ENCODE peak calls at places on chromosomes 11 and 22, in six cellular contexts. A is breast epithelium, Y is osteoblast, H is tibial nerve, P is heart left ventricle, S is sigmoid colon. U is an unnamed sample. For H3K27me3, the result is how much of the 10 kb centered on the place peaks cover.

GRCh38 chr11:19286411-19286810 is 45.7 kb upstream of the E2F8 start:
- DNase-seq in A (no peak), Y (no peak), H (no peak), P (no peak), S (no peak), U (no peak)

GRCh38 chr11:130858215-130858614 is 58.1 kb downstream of the SNX19 start:
- DNase-seq in A (no peak), Y (no peak), H (no peak), P (no peak), S (no peak), U (no peak)

GRCh38 chr11:12086271-12087074 is 23.9 kb upstream of the MICAL2 start:
- DNase-seq in A (no peak), Y (peak), H (no peak), P (peak), S (peak), U (peak)

GRCh38 chr22:21455334-21456089 is 11.7 kb upstream of the TMEM191C start:
- DNase-seq in A (peak), Y (no peak), H (peak), P (no peak), S (peak), U (no peak)

GRCh38 chr22:29886601-29887000 is 3.6 kb downstream of the MTMR3 start:
- DNase-seq in A (no peak), Y (no peak), H (no peak), P (no peak), S (no peak), U (no peak)

GRCh38 chr11:108498046-108498815 is at the start of gene POGLUT3:
- DNase-seq in A (no peak), Y (peak), H (no peak), P (peak), S (peak), U (no peak)

GRCh38 chr22:23094695-23095466 is 24.6 kb downstream of the GNAZ start:
- DNase-seq in A (no peak), Y (peak), H (no peak), P (no peak), S (no peak), U (no peak)

GRCh38 chr11:131859811-131860210 is 489.4 kb downstream of the NTM start:
- DNase-seq in A (no peak), Y (peak), H (no peak), P (no peak), S (no peak), U (no peak)

GRCh38 chr22:40040927-40041326 is 46.2 kb downstream of the FAM83F start:
- DNase-seq in A (peak), Y (no peak), H (peak), P (peak), S (peak), U (no peak)

GRCh38 chr11:126403039-126403438 is 47.6 kb downstream of the ST3GAL4 start:
- DNase-seq in A (no peak), Y (no peak), H (peak), P (no peak), S (no peak), U (no peak)

GRCh38 chr11:91124363-91124762 is 901.5 kb upstream of the CHORDC1 start:
- DNase-seq in A (no peak), Y (no peak), H (no peak), P (no peak), S (no peak), U (no peak)

GRCh38 chr11:130535530-130535929 is 87.1 kb downstream of the ADAMTS15 start:
- DNase-seq in A (peak), Y (no peak), H (no peak), P (no peak), S (no peak), U (no peak)

GRCh38 chr11:55707029-55707428 is 45.0 kb downstream of the OR4C6 start:
- DNase-seq in A (no peak), Y (no peak), H (no peak), P (no peak), S (no peak), U (no peak)

GRCh38 chr11:116653206-116653605 is 119.6 kb downstream of the BUD13 start:
- DNase-seq in A (no peak), Y (no peak), H (no peak), P (no peak), S (no peak), U (no peak)
- H3K27me3 ChIP-seq in A (under half), Y (under half), H (under half), P (under half), S (under half), U (under half)

DNA sequence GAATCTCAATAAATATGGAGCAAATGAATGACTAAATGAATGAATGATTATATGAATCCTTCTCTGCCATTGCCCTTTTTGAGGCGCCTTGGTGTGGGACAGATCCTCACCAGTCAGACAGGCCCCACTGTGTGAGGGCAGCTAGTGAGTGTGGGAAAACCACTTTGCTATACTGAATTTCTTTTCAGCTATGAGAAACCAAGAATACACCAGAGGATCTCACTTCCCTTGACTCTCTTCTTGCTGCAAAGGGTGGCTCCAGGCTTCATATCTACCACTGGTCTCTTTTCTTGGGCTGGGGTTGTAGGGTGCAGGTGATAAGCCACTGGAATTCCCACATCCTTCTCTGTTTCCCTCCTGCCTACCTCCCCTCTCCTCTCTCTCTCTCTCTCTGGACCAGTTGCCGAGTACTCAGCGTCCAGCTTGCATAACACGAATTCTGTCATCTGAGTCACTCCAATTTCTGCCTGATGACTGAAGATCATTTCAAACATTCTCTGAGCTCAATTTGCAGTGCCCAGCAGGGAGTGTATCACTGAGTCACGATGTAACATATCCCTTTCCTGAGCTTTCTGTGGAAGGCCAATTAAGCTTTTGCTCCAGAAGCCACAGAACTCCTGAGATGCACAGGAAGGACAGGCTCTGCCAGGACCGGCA is 304.3 kb upstream of the NCAM1 start:
- DNase-seq in A (no peak), Y (peak), H (no peak), P (no peak), S (no peak), U (no peak)
- H3K27ac ChIP-seq in A (no peak), Y (no peak), H (no peak), P (no peak), S (no peak), U (no peak)

GRCh38 chr11:2146051-2146450 is 6.9 kb upstream of the IGF2 start:
- DNase-seq in A (no peak), Y (no peak), H (no peak), P (no peak), S (no peak), U (no peak)

GRCh38 chr11:2144549-2145220 is 5.5 kb upstream of the IGF2 start:
- DNase-seq in A (no peak), Y (no peak), H (no peak), P (no peak), S (no peak), U (no peak)

GRCh38 chr11:2148253-2149000 is 9.2 kb upstream of the IGF2 start:
- DNase-seq in A (no peak), Y (no peak), H (no peak), P (no peak), S (no peak), U (no peak)

GRCh38 chr11:2149471-2150205 is 10.4 kb upstream of the IGF2 start:
- DNase-seq in A (no peak), Y (no peak), H (no peak), P (no peak), S (no peak), U (no peak)

DNA sequence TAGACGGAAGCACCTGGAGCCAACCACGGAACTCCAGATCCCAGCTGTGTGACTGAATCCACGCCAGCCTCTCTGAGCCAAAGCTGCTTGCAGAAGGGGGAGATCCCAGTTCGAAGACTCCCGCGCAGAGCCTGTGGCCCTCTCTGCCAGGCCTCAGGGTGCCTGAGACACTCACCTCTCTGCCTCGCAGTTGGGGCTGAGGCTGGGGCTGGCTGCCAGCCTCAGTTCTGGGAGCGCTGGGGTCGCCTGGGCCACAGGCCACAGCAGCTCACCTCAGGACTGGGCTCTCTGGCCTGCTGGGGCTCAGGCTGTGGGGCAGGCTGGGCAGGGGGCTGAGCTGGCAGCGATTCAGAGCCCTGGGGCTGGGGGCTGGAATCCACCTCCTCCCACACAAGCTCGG is 8.2 kb upstream of the IGF2 start:
- DNase-seq in A (no peak), Y (no peak), H (no peak), P (no peak), S (no peak), U (no peak)
- H3K27me3 ChIP-seq in A (under half), Y (half or more), H (under half), P (half or more), S (half or more), U (half or more)

DNA sequence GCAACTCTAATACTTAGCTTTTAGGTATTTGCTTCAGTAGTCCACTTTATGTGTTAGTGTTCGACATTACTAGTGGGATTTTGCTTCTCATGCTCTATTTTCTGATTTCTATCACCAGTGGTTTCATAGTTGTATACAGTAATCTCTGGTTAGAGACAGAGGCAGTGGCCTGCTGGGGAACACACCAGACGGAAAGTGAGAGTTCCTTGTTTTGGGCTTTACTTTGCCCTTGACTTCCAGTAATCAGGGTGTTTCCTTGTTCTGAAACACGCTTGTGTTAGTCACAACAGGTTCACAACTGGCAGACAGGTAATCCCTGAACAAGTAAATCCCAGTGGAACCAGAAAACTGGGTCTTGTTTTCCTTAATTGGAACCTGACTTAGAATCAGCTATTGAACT is 56.0 kb downstream of the PACS1 start:
- DNase-seq in A (no peak), Y (no peak), H (no peak), P (no peak), S (no peak), U (no peak)
- H3K27ac ChIP-seq in A (peak), Y (peak), H (peak), P (peak), S (no peak), U (no peak)

GRCh38 chr11:70771099-70771885 is 373.0 kb downstream of the CTTN start:
- DNase-seq in A (no peak), Y (peak), H (no peak), P (no peak), S (no peak), U (no peak)
- H3K27me3 ChIP-seq in A (under half), Y (under half), H (under half), P (under half), S (under half), U (under half)

GRCh38 chr11:72364754-72365153 is 69.6 kb downstream of the CLPB start:
- DNase-seq in A (no peak), Y (no peak), H (no peak), P (no peak), S (no peak), U (no peak)
- H3K27ac ChIP-seq in A (no peak), Y (no peak), H (no peak), P (no peak), S (no peak), U (no peak)

DNA sequence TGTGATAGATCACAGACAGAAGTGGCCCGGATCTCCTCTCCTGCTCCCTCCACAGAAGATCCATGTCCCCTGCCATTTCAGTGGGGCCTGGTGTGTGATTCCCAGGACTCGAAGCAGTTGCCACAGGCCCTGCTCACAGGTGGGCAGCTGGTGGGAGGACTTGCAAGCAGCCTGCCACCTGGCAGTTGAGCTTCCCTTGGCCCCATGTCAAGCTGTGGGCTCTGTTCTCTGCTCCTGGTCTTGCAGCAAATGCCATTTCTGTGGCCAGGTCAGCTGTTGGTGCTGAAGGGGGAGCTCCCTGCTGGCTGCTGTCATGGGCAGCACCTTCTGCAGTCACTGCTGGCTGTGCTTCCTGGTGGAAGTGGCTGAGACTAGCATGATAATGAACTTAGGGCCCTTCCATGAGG is 59.1 kb upstream of the SLC22A12 start:
- DNase-seq in A (no peak), Y (no peak), H (no peak), P (no peak), S (no peak), U (no peak)
- H3K27me3 ChIP-seq in A (under half), Y (under half), H (under half), P (under half), S (under half), U (under half)

GRCh38 chr11:25927391-25927790 is 404.5 kb upstream of the ANO3 start:
- DNase-seq in A (no peak), Y (no peak), H (no peak), P (no peak), S (no peak), U (no peak)
- H3K27ac ChIP-seq in A (no peak), Y (no peak), H (no peak), P (peak), S (no peak), U (no peak)

GRCh38 chr11:69702239-69702668 is 1.6 kb downstream of the FGF19 start:
- DNase-seq in A (no peak), Y (peak), H (no peak), P (no peak), S (peak), U (no peak)
- H3K27me3 ChIP-seq in A (under half), Y (half or more), H (under half), P (half or more), S (half or more), U (half or more)

DNA sequence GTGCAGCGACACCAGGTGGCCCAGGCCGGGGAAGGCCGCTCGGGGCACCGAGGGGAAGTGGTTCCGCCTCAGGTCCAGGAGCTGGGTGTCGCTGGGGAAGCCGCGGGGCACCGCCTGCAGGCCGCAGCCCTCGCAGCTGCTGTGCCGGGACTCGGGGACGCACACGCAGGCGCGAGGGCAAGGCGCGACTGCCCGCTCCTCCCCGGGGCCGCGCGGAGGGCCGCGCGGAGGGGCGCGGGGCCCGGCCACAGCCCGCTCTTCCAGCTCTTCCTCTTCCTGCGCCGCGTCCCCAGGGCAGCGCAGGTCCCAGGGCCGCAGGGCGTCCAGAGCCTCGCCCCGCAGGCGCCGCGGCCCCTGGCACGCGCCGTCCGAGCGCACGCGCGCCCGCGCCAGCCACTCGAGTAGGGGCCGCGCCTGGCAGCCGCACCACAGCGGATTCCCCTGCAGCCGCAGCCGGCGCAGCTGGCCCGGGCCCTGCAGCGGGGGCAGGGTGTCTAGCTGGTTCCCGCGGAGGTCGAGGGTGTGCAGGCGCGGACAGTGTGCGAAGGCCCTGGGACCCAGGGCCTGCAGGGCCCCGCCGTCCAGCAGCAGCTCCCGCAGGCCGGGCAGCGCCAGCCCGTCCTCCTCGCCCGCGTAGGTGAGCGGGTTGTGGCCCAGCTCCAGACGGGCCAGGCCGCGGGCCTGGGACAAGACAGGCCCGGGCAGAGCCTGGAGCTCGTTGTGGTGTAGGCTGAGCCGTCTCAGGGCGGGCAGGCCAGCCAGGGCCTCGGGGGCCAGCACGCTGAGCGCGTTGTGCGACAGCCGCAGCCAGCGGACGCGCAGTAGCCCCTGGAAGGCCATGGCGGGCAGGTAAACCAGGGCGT is 2.8 kb downstream of the CHADL start:
- DNase-seq in A (peak), Y (peak), H (no peak), P (peak), S (peak), U (no peak)
- H3K27ac ChIP-seq in A (peak), Y (no peak), H (no peak), P (peak), S (peak), U (no peak)

U was measured in AG04450.